ENCODE peak calls at places on chromosome 17, in four cellular contexts. Q, O, C and T are unnamed samples.
A peak's percentile ranks its signal among the peaks of the same experiment; 100 is the strongest.

GRCh38 chr17:80616705-80617104 is 72.1 kb downstream of the RPTOR start:
- DNase-seq in Q (no peak), C (no peak), O (no peak), T (no peak)

GRCh38 chr17:64154321-64155089 is 24.6 kb upstream of the ERN1 start:
- DNase-seq in Q (no peak), C (no peak), O (no peak), T (no peak)

GRCh38 chr17:31788571-31788946 is 70.5 kb downstream of the COPRS start:
- DNase-seq in C (no peak), O (no peak), Q (no peak), T (no peak)

GRCh38 chr17:30117548-30118155 is 1.0 kb downstream of the NSRP1 start:
- DNase-seq in O (peak; percentile 17), C (no peak), Q (no peak), T (no peak)

GRCh38 chr17:671076-671762 is 43.4 kb downstream of the VPS53 start:
- DNase-seq in C (no peak), O (no peak), Q (no peak), T (no peak)

GRCh38 chr17:2241823-2242222 is 61.8 kb downstream of the SMG6 start:
- DNase-seq in C (no peak), Q (no peak), O (peak; percentile 83), T (peak; percentile 72)

GRCh38 chr17:37488009-37488604 is 1.6 kb upstream of the DUSP14 start:
- DNase-seq in O (peak; percentile 99), Q (no peak), C (no peak), T (peak; percentile 99)

GRCh38 chr17:49101054-49101534 is 31.5 kb upstream of the B4GALNT2 start:
- DNase-seq in O (peak; percentile 86), Q (no peak), C (no peak), T (peak; percentile 92)

GRCh38 chr17:82216301-82217119 is 3.9 kb upstream of the CCDC57 start:
- DNase-seq in C (no peak), O (peak; percentile 81), Q (no peak), T (peak; percentile 69)

GRCh38 chr17:50150354-50151040 is at the start of gene PPP1R9B:
- DNase-seq in Q (no peak), C (no peak), O (no peak), T (no peak)

GRCh38 chr17:29070308-29070707 is 27.4 kb downstream of the PIPOX start:
- DNase-seq in O (no peak), C (no peak), Q (no peak), T (no peak)

GRCh38 chr17:4540224-4541040 is 14.8 kb downstream of the MYBBP1A start:
- DNase-seq in Q (no peak), C (no peak), O (no peak), T (no peak)

GRCh38 chr17:8384801-8385335 is 1.9 kb upstream of the RPL26 start:
- DNase-seq in O (peak; percentile 93), Q (no peak), C (peak; percentile 58), T (peak; percentile 95)

GRCh38 chr17:52751051-52751450 is 592.5 kb upstream of the CA10 start:
- DNase-seq in C (no peak), Q (no peak), O (no peak), T (no peak)

GRCh38 chr17:4074831-4075495 is 67.9 kb downstream of the ZZEF1 start:
- DNase-seq in C (no peak), Q (peak; percentile 29), O (peak; percentile 47), T (peak; percentile 44)

GRCh38 chr17:17693955-17694228 is 12.6 kb downstream of the RAI1 start:
- DNase-seq in O (no peak), C (no peak), Q (no peak), T (no peak)

GRCh38 chr17:17696075-17696474 is 14.8 kb downstream of the RAI1 start:
- DNase-seq in C (no peak), O (no peak), Q (no peak), T (no peak)

GRCh38 chr17:17693253-17693954 is 12.1 kb downstream of the RAI1 start:
- DNase-seq in O (no peak), C (no peak), Q (no peak), T (peak; percentile 62)

GRCh38 chr17:17692353-17693252 is 11.3 kb downstream of the RAI1 start:
- DNase-seq in C (no peak), O (no peak), Q (no peak), T (no peak)

GRCh38 chr17:17694229-17695081 is 13.2 kb downstream of the RAI1 start:
- DNase-seq in C (no peak), O (peak; percentile 55), Q (no peak), T (peak; percentile 84)
- H3K14ac ChIP-seq in C (peak overlapping the region; percentile 92), O (peak overlapping the region; percentile 84), Q (peak overlapping the region; percentile 95), T (no peak overlapping the region)

GRCh38 chr17:55269894-55270293 is 5.1 kb downstream of the HLF start:
- DNase-seq in O (no peak), Q (no peak), C (no peak), T (no peak)
- H3K4me3 ChIP-seq in O (no peak overlapping the region), Q (no peak overlapping the region), C (no peak overlapping the region), T (no peak overlapping the region)

GRCh38 chr17:57569021-57569420 is 176.1 kb downstream of the CCDC182 start:
- DNase-seq in Q (no peak), C (no peak), O (no peak), T (no peak)
- H4K91ac ChIP-seq in Q (no peak overlapping the region), C (no peak overlapping the region), O (no peak overlapping the region), T (no peak overlapping the region)

DNA sequence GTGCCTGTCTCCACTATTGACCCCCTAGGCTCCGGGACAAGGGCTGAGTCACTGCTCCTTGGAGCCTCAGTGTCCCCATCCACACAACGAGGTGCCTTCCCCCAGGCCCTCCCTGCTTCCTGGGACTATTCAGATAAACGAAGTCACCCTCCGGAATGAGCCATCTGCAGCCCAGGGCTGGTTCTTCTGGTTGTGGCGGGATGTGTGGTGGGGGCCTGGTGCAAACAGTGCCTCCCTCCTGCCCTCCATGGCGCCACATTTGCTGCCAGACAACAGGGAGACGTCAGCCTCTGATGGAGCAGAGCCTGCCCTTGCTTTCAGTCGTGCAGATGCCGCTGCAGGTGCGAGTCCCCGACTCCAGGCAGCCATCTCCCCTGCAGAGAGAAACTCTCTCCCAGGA is 5.1 kb upstream of the KRT16 start:
- DNase-seq in O (no peak), Q (no peak), C (no peak), T (no peak)
- H3K14ac ChIP-seq in O (no peak overlapping the region), Q (peak overlapping the region; percentile 4), C (no peak overlapping the region), T (no peak overlapping the region)